ENCODE peak calls at places on chromosomes 11 and 22, in eight cellular contexts. One of them, this sample, is unnamed. For H3K4me1 and H3K27me3, the result is how much of the 10 kb centered on the place peaks cover.

GRCh38 chr11:17578958-17579357 is 31.9 kb downstream of the OTOG start:
- DNase-seq in IMR-90: no peak
- DNase-seq in heart right ventricle: no peak
- DNase-seq in fibroblast of lung: no peak
- DNase-seq in right lobe of liver: no peak
- DNase-seq in neuronal stem cell: no peak
- DNase-seq in transverse colon: no peak
- DNase-seq in HepG2: no peak
- DNase-seq in this sample: no peak

GRCh38 chr11:47532597-47533213 is 20.2 kb downstream of the CELF1 start:
- DNase-seq in IMR-90: peak
- DNase-seq in heart right ventricle: no peak
- DNase-seq in fibroblast of lung: no peak
- DNase-seq in right lobe of liver: no peak
- DNase-seq in neuronal stem cell: no peak
- DNase-seq in transverse colon: no peak
- DNase-seq in HepG2: no peak
- DNase-seq in this sample: peak

GRCh38 chr11:108733479-108734116 is 68.7 kb downstream of the DDX10 start:
- DNase-seq in IMR-90: peak
- DNase-seq in heart right ventricle: no peak
- DNase-seq in fibroblast of lung: peak
- DNase-seq in right lobe of liver: no peak
- DNase-seq in neuronal stem cell: no peak
- DNase-seq in transverse colon: no peak
- DNase-seq in HepG2: no peak
- DNase-seq in this sample: no peak

GRCh38 chr11:65305501-65306268 is 9.0 kb upstream of the CDC42EP2 start:
- DNase-seq in IMR-90: peak
- DNase-seq in heart right ventricle: no peak
- DNase-seq in fibroblast of lung: peak
- DNase-seq in right lobe of liver: peak
- DNase-seq in neuronal stem cell: no peak
- DNase-seq in transverse colon: peak
- DNase-seq in HepG2: peak
- DNase-seq in this sample: peak

GRCh38 chr11:44171518-44171917 is 76.0 kb downstream of the EXT2 start:
- DNase-seq in IMR-90: no peak
- DNase-seq in heart right ventricle: no peak
- DNase-seq in fibroblast of lung: peak
- DNase-seq in right lobe of liver: no peak
- DNase-seq in neuronal stem cell: no peak
- DNase-seq in transverse colon: no peak
- DNase-seq in HepG2: no peak
- DNase-seq in this sample: no peak

GRCh38 chr22:20406686-20407408 is 12.9 kb downstream of the ZNF74 start:
- DNase-seq in IMR-90: no peak
- DNase-seq in heart right ventricle: no peak
- DNase-seq in fibroblast of lung: no peak
- DNase-seq in right lobe of liver: no peak
- DNase-seq in neuronal stem cell: no peak
- DNase-seq in transverse colon: no peak
- DNase-seq in HepG2: no peak
- DNase-seq in this sample: no peak

GRCh38 chr11:40338739-40339138 is 1120.7 kb downstream of the LRRC4C start:
- DNase-seq in IMR-90: peak
- DNase-seq in heart right ventricle: no peak
- DNase-seq in fibroblast of lung: peak
- DNase-seq in right lobe of liver: no peak
- DNase-seq in neuronal stem cell: no peak
- DNase-seq in transverse colon: no peak
- DNase-seq in HepG2: no peak
- DNase-seq in this sample: no peak

GRCh38 chr22:30855266-30855665 is 113.3 kb downstream of the MORC2 start:
- DNase-seq in IMR-90: no peak
- DNase-seq in heart right ventricle: no peak
- DNase-seq in fibroblast of lung: no peak
- DNase-seq in right lobe of liver: no peak
- DNase-seq in neuronal stem cell: no peak
- DNase-seq in transverse colon: no peak
- DNase-seq in HepG2: no peak
- DNase-seq in this sample: no peak

GRCh38 chr22:23781533-23781932 is 5.2 kb upstream of the SMARCB1 start:
- DNase-seq in IMR-90: peak
- DNase-seq in heart right ventricle: no peak
- DNase-seq in fibroblast of lung: peak
- DNase-seq in right lobe of liver: no peak
- DNase-seq in neuronal stem cell: no peak
- DNase-seq in transverse colon: no peak
- DNase-seq in HepG2: no peak
- DNase-seq in this sample: peak

GRCh38 chr22:31378123-31378522 is 21.3 kb upstream of the DRG1 start:
- DNase-seq in IMR-90: peak
- DNase-seq in heart right ventricle: no peak
- DNase-seq in fibroblast of lung: peak
- DNase-seq in right lobe of liver: no peak
- DNase-seq in neuronal stem cell: no peak
- DNase-seq in transverse colon: no peak
- DNase-seq in HepG2: no peak
- DNase-seq in this sample: no peak

GRCh38 chr22:41417622-41418390 is 28.8 kb downstream of the TOB2 start:
- DNase-seq in IMR-90: no peak
- DNase-seq in heart right ventricle: peak
- DNase-seq in fibroblast of lung: peak
- DNase-seq in right lobe of liver: peak
- DNase-seq in neuronal stem cell: no peak
- DNase-seq in transverse colon: peak
- DNase-seq in HepG2: no peak
- DNase-seq in this sample: no peak

GRCh38 chr11:77129841-77130756 is 2.1 kb downstream of the MYO7A start:
- DNase-seq in IMR-90: no peak
- DNase-seq in heart right ventricle: no peak
- DNase-seq in fibroblast of lung: no peak
- DNase-seq in right lobe of liver: no peak
- DNase-seq in neuronal stem cell: no peak
- DNase-seq in transverse colon: no peak
- DNase-seq in HepG2: no peak
- DNase-seq in this sample: no peak

GRCh38 chr11:57647368-57647767 is 2.3 kb downstream of the YPEL4 start:
- DNase-seq in IMR-90: no peak
- DNase-seq in heart right ventricle: no peak
- DNase-seq in fibroblast of lung: no peak
- DNase-seq in right lobe of liver: no peak
- DNase-seq in neuronal stem cell: no peak
- DNase-seq in transverse colon: no peak
- DNase-seq in HepG2: no peak
- DNase-seq in this sample: no peak

GRCh38 chr11:57792060-57792541 is 30.5 kb downstream of the CTNND1 start:
- DNase-seq in IMR-90: peak
- DNase-seq in heart right ventricle: peak
- DNase-seq in fibroblast of lung: peak
- DNase-seq in right lobe of liver: peak
- DNase-seq in neuronal stem cell: no peak
- DNase-seq in transverse colon: peak
- DNase-seq in HepG2: no peak
- DNase-seq in this sample: no peak

GRCh38 chr11:27388869-27389268 is 25.9 kb upstream of the CCDC34 start:
- DNase-seq in IMR-90: peak
- DNase-seq in heart right ventricle: no peak
- DNase-seq in fibroblast of lung: peak
- DNase-seq in right lobe of liver: no peak
- DNase-seq in neuronal stem cell: no peak
- DNase-seq in transverse colon: no peak
- DNase-seq in HepG2: no peak
- DNase-seq in this sample: no peak

GRCh38 chr11:126083829-126084607 is 21.4 kb upstream of the CDON start:
- DNase-seq in IMR-90: no peak
- DNase-seq in heart right ventricle: no peak
- DNase-seq in fibroblast of lung: no peak
- DNase-seq in right lobe of liver: no peak
- DNase-seq in neuronal stem cell: peak
- DNase-seq in transverse colon: no peak
- DNase-seq in HepG2: no peak
- DNase-seq in this sample: no peak

GRCh38 chr11:61972796-61973602 is 5.6 kb upstream of the FTH1 start:
- DNase-seq in IMR-90: peak
- DNase-seq in heart right ventricle: no peak
- DNase-seq in fibroblast of lung: no peak
- DNase-seq in right lobe of liver: peak
- DNase-seq in neuronal stem cell: no peak
- DNase-seq in transverse colon: no peak
- DNase-seq in HepG2: peak
- DNase-seq in this sample: peak

GRCh38 chr11:27290261-27290660 is 72.8 kb downstream of the CCDC34 start:
- DNase-seq in IMR-90: no peak
- DNase-seq in heart right ventricle: no peak
- DNase-seq in fibroblast of lung: no peak
- DNase-seq in right lobe of liver: no peak
- DNase-seq in neuronal stem cell: no peak
- DNase-seq in transverse colon: no peak
- DNase-seq in HepG2: no peak
- DNase-seq in this sample: no peak

GRCh38 chr11:72426758-72427157 is 7.6 kb downstream of the CLPB start:
- DNase-seq in IMR-90: no peak
- DNase-seq in heart right ventricle: no peak
- DNase-seq in fibroblast of lung: no peak
- DNase-seq in right lobe of liver: no peak
- DNase-seq in neuronal stem cell: no peak
- DNase-seq in transverse colon: no peak
- DNase-seq in HepG2: no peak
- DNase-seq in this sample: no peak

GRCh38 chr11:33869511-33870422 is 22.1 kb downstream of the LMO2 start:
- DNase-seq in IMR-90: peak
- DNase-seq in heart right ventricle: peak
- DNase-seq in fibroblast of lung: peak
- DNase-seq in right lobe of liver: peak
- DNase-seq in neuronal stem cell: no peak
- DNase-seq in transverse colon: peak
- DNase-seq in HepG2: no peak
- DNase-seq in this sample: no peak

GRCh38 chr11:76750746-76751145 is 32.4 kb upstream of the TSKU start:
- DNase-seq in IMR-90: no peak
- DNase-seq in heart right ventricle: no peak
- DNase-seq in fibroblast of lung: no peak
- DNase-seq in right lobe of liver: no peak
- DNase-seq in neuronal stem cell: no peak
- DNase-seq in transverse colon: no peak
- DNase-seq in HepG2: no peak
- DNase-seq in this sample: no peak

GRCh38 chr22:28958611-28959010 is 75.2 kb downstream of the ZNRF3 start:
- DNase-seq in IMR-90: peak
- DNase-seq in heart right ventricle: no peak
- DNase-seq in fibroblast of lung: peak
- DNase-seq in right lobe of liver: no peak
- DNase-seq in neuronal stem cell: no peak
- DNase-seq in transverse colon: no peak
- DNase-seq in HepG2: no peak
- DNase-seq in this sample: no peak

GRCh38 chr22:36449776-36450175 is 31.7 kb downstream of the TXN2 start:
- DNase-seq in IMR-90: no peak
- DNase-seq in heart right ventricle: no peak
- DNase-seq in fibroblast of lung: no peak
- DNase-seq in right lobe of liver: no peak
- DNase-seq in neuronal stem cell: no peak
- DNase-seq in transverse colon: no peak
- DNase-seq in HepG2: no peak
- DNase-seq in this sample: no peak

GRCh38 chr22:44359496-44360110 is 46.9 kb upstream of the SHISAL1 start:
- DNase-seq in IMR-90: no peak
- DNase-seq in heart right ventricle: peak
- DNase-seq in fibroblast of lung: no peak
- DNase-seq in right lobe of liver: peak
- DNase-seq in neuronal stem cell: no peak
- DNase-seq in transverse colon: no peak
- DNase-seq in HepG2: no peak
- DNase-seq in this sample: no peak
- H3K4me1 ChIP-seq in IMR-90: under half
- H3K4me1 ChIP-seq in heart right ventricle: under half
- H3K4me1 ChIP-seq in fibroblast of lung: under half
- H3K4me1 ChIP-seq in right lobe of liver: under half
- H3K4me1 ChIP-seq in neuronal stem cell: under half
- H3K4me1 ChIP-seq in transverse colon: under half
- H3K4me1 ChIP-seq in HepG2: under half
- H3K4me1 ChIP-seq in this sample: under half

GRCh38 chr11:128690746-128691091 is 3.2 kb upstream of the FLI1 start:
- DNase-seq in IMR-90: no peak
- DNase-seq in heart right ventricle: peak
- DNase-seq in fibroblast of lung: no peak
- DNase-seq in right lobe of liver: no peak
- DNase-seq in neuronal stem cell: no peak
- DNase-seq in transverse colon: no peak
- DNase-seq in HepG2: no peak
- DNase-seq in this sample: no peak
- H3K27me3 ChIP-seq in IMR-90: half or more
- H3K27me3 ChIP-seq in heart right ventricle: under half
- H3K27me3 ChIP-seq in fibroblast of lung: under half
- H3K27me3 ChIP-seq in right lobe of liver: under half
- H3K27me3 ChIP-seq in neuronal stem cell: half or more
- H3K27me3 ChIP-seq in transverse colon: half or more
- H3K27me3 ChIP-seq in HepG2: under half
- H3K27me3 ChIP-seq in this sample: under half

GRCh38 chr11:112343368-112344039 is 82.8 kb upstream of the PLET1 start:
- DNase-seq in IMR-90: peak
- DNase-seq in heart right ventricle: no peak
- DNase-seq in fibroblast of lung: no peak
- DNase-seq in right lobe of liver: no peak
- DNase-seq in neuronal stem cell: no peak
- DNase-seq in transverse colon: no peak
- DNase-seq in HepG2: no peak
- DNase-seq in this sample: no peak
- H3K4me1 ChIP-seq in IMR-90: under half
- H3K4me1 ChIP-seq in heart right ventricle: under half
- H3K4me1 ChIP-seq in fibroblast of lung: under half
- H3K4me1 ChIP-seq in right lobe of liver: under half
- H3K4me1 ChIP-seq in neuronal stem cell: under half
- H3K4me1 ChIP-seq in transverse colon: under half
- H3K4me1 ChIP-seq in HepG2: under half
- H3K4me1 ChIP-seq in this sample: under half

DNA sequence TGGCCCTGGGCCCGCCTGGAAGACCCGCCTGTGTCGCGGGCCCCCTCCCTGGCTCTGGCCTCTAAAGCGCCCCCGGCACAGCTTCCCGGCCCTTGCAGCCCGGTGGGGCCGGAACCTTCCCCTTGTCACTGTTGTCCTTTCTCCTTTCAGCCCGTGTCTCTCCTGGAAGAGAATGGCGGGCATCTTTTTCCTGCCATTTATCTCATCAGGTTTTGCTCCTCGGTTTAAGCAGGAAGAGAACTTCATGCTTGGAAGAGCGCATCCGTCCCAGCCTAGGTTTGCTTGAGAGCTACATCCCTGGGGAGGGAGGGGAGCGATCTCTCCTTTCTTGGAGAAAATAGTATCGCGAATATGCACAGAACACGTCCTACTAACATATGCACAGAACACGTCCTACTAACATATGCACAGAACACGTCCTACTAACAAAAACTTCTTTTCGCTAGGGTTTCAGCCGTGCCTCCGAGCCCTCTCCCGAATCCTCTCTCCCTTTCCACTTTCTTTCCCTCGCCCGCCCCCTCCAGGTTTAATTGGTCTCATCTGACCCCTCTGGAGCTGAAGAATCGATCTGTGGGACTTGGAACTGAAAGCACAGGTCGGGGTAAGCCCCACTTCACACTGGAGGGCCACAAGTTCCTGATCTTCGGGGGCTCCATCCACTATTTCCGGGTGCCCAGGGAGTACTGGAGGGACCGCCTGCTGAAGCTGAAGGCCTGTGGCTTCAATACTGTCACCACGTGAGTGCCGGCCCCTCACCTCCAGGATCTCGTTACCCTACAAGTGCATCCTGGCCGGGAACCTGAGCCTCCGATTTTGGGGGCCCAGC is 1.2 kb downstream of the GLB1L3 start:
- DNase-seq in IMR-90: no peak
- DNase-seq in heart right ventricle: no peak
- DNase-seq in fibroblast of lung: no peak
- DNase-seq in right lobe of liver: no peak
- DNase-seq in neuronal stem cell: no peak
- DNase-seq in transverse colon: no peak
- DNase-seq in HepG2: no peak
- DNase-seq in this sample: no peak
- H3K27me3 ChIP-seq in IMR-90: half or more
- H3K27me3 ChIP-seq in heart right ventricle: under half
- H3K27me3 ChIP-seq in fibroblast of lung: under half
- H3K27me3 ChIP-seq in right lobe of liver: under half
- H3K27me3 ChIP-seq in neuronal stem cell: half or more
- H3K27me3 ChIP-seq in transverse colon: half or more
- H3K27me3 ChIP-seq in HepG2: under half
- H3K27me3 ChIP-seq in this sample: under half

This sample was measured in Caco-2.